ENCODE peak calls at places on chromosome 5, in nine cellular contexts. X is endothelial cell of umbilical vein, M is adipocyte, J is colonic mucosa, O is keratinocyte, N is DND-41, Y is K562, T is astrocyte, W is neural progenitor cell. P is an unnamed sample.

GRCh38 chr5:36965179-36965578 is 88.6 kb downstream of the NIPBL start:
- DNase-seq in T (no peak), W (no peak), X (no peak), N (no peak), J (no peak), Y (no peak), M (no peak), O (no peak), P (no peak)

GRCh38 chr5:179530069-179530998 is 20.0 kb upstream of the RUFY1 start:
- DNase-seq in N (peak), M (no peak), O (no peak), W (peak), Y (peak), T (peak), X (peak), J (peak), P (peak)

GRCh38 chr5:117748336-117748735 is 1173.7 kb upstream of the SEMA6A start:
- DNase-seq in W (no peak), O (no peak), J (no peak), M (no peak), T (no peak), Y (no peak), N (no peak), X (no peak), P (peak)

GRCh38 chr5:55934117-55934613 is 60.6 kb downstream of the IL6ST start:
- DNase-seq in J (no peak), N (no peak), M (no peak), O (no peak), Y (no peak), W (no peak), X (no peak), T (no peak), P (no peak)

GRCh38 chr5:92962752-92963151 is 618.3 kb downstream of the NR2F1-AS1 start:
- DNase-seq in X (no peak), J (no peak), N (no peak), W (no peak), O (no peak), Y (no peak), T (no peak), M (peak), P (no peak)

GRCh38 chr5:133343196-133343595 is 269.1 kb downstream of the FSTL4 start:
- DNase-seq in N (no peak), X (no peak), J (no peak), W (no peak), M (no peak), T (no peak), O (no peak), Y (no peak), P (no peak)

GRCh38 chr5:180119886-180120220 is 48.3 kb upstream of the RNF130 start:
- DNase-seq in M (no peak), Y (no peak), J (no peak), O (no peak), X (no peak), T (no peak), W (no peak), N (no peak), P (no peak)

GRCh38 chr5:9094582-9094981 is 451.3 kb downstream of the SEMA5A start:
- DNase-seq in O (no peak), W (no peak), X (no peak), T (peak), N (no peak), J (no peak), Y (no peak), M (peak), P (no peak)

GRCh38 chr5:139131062-139131856 is 66.9 kb downstream of the SIL1 start:
- DNase-seq in X (no peak), J (no peak), W (peak), N (no peak), T (peak), O (no peak), M (no peak), Y (no peak), P (peak)

GRCh38 chr5:10364186-10364689 is 10.7 kb downstream of the MARCHF6 start:
- DNase-seq in W (no peak), Y (peak), T (no peak), O (no peak), X (no peak), M (no peak), J (no peak), N (no peak), P (no peak)

GRCh38 chr5:81391-82021 is 10.5 kb upstream of the PLEKHG4B start:
- DNase-seq in O (no peak), Y (no peak), M (no peak), T (no peak), J (no peak), X (no peak), N (no peak), W (peak), P (no peak)

GRCh38 chr5:32711693-32712462 is 757 bp downstream of the NPR3 start:
- DNase-seq in M (peak), W (peak), N (no peak), T (peak), Y (no peak), X (peak), J (no peak), O (no peak), P (peak)

GRCh38 chr5:135678640-135679268 is 100.0 kb upstream of the CXCL14 start:
- DNase-seq in W (no peak), J (no peak), M (no peak), N (no peak), O (no peak), T (no peak), X (no peak), Y (no peak), P (no peak)

GRCh38 chr5:2399804-2400203 is 351.7 kb downstream of the IRX2 start:
- DNase-seq in W (no peak), M (no peak), J (no peak), T (no peak), N (no peak), O (no peak), X (no peak), Y (no peak), P (no peak)

GRCh38 chr5:138065102-138065501 is 18.7 kb upstream of the WNT8A start:
- DNase-seq in W (peak), X (no peak), J (no peak), N (peak), O (no peak), Y (peak), T (no peak), M (no peak), P (peak)

GRCh38 chr5:150391064-150391834 is 21.5 kb downstream of the CD74 start:
- DNase-seq in Y (no peak), T (no peak), J (no peak), N (no peak), M (no peak), X (no peak), W (no peak), O (no peak), P (no peak)

GRCh38 chr5:150386024-150386855 is 26.5 kb downstream of the CD74 start:
- DNase-seq in T (no peak), O (no peak), W (no peak), X (no peak), N (no peak), J (no peak), Y (no peak), M (no peak), P (no peak)

GRCh38 chr5:150394103-150394502 is 18.6 kb downstream of the CD74 start:
- DNase-seq in W (no peak), Y (no peak), X (peak), N (no peak), M (peak), J (no peak), O (no peak), T (no peak), P (no peak)

GRCh38 chr5:150392680-150393079 is 20.0 kb downstream of the CD74 start:
- DNase-seq in N (no peak), X (no peak), W (no peak), O (no peak), T (no peak), J (no peak), Y (no peak), M (no peak), P (no peak)

DNA sequence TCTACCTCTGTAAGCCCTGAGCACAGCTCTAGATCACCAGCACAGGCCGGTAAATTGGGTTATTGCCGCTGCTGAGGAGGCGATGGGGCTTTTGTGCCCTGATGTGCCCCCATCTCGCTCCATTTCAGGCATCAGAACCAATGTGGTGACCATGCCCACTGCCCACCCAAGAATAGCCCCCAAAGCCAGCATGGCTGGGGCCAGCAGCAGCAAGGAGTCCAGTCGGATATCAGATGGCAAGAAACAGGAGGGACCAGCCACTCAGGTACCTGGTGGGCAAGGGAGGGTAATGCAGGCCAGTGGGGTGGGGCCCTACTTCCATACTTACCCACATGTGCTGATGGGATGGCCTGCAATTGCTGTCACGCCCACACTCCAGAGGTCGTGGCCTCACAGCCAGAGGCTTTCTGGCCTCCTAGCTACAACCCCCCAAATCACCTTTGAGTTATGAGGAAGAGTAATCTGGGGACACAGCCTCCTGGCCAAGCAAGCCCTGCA is 22.9 kb downstream of the CD74 start:
- DNase-seq in W (no peak), N (no peak), O (no peak), J (no peak), Y (no peak), T (no peak), M (no peak), X (no peak), P (no peak)
- H3K9ac ChIP-seq in W (no peak), N (no peak), O (no peak), J (no peak), Y (no peak), T (no peak), M (no peak), X (no peak), P (no peak)

DNA sequence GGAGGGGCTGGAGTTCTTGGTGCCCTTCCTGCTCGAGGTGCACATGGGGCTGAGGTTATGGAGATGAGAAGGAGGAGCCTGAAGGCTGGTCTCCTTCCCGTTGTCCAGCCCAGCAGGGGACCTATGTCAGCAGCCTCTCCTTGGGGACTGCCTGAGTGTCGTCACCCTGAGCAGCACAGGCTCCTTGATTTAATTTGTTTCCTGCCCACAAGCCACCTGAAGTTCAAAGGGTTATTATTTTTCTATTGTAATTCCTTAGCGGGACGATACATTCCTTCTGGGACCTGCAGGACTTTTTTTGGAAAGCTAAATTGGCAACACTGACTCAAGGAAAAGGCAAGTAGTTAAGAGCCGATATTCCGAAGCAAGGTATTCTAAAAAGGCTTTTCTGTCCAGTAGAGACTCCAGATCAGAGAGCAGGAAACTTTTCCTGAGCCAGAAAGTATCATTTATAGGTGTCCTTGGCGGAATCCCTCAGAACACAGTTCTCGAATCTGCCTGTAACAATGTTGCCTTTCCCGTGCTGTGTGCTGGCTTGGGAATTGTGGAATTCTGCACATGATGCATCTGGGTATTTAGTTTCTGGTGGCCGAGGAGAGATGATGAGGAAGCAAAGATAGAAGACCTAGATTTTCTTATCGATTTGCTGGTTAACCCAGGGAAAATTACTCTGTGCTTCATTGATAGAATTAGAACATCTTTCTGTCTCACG is 55.4 kb downstream of the ARHGAP26 start:
- DNase-seq in T (no peak), N (no peak), X (no peak), J (no peak), O (no peak), M (no peak), W (peak), Y (no peak), P (peak)
- H3K9ac ChIP-seq in T (no peak), N (no peak), X (no peak), J (peak), O (no peak), M (peak), W (no peak), Y (no peak), P (no peak)

DNA sequence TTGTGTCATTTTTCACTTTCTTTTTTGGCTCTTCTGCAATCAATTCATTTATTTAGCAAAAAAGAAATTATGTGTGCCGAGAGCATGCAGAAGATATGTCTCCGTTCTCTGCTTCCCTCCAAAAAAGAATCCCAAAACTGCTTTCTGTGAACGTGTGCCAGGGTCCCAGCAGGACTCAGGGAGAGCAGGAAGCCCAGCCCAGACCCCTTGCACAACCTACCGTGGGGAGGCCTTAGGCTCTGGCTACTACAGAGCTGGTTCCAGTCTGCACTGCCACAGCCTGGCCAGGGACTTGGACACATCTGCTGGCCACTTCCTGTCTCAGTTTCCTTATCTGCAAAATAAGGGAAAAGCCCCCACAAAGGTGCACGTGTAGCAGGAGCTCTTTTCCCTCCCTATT is 2.4 kb downstream of the FGFR4 start:
- DNase-seq in T (no peak), M (no peak), Y (no peak), J (no peak), X (no peak), O (no peak), N (no peak), W (no peak), P (no peak)
- H3K9ac ChIP-seq in T (no peak), M (no peak), Y (no peak), J (peak), X (no peak), O (no peak), N (no peak), W (no peak), P (no peak)

DNA sequence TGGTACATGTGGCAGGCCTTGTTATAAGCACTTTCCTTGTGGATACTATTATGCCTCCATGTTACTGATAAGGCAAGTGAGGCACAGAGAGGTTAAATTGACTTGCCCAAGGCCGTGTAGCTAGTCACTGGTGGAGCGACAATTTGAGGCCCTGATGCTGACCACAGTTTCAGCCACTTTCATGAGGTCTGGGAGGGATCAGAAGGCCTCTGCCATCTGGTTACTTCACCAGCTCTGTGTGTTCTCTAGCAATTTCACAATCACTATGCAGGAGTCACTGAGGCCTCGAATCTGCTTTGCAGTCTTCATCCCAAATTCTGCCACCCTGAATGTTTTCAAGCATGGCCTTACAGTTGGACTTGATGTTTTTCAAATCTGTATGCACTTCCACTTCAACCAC is 9.1 kb downstream of the LRRC70 start:
- DNase-seq in J (no peak), T (no peak), X (no peak), Y (no peak), N (no peak), W (no peak), M (peak), O (no peak), P (no peak)
- H3K9ac ChIP-seq in J (no peak), T (no peak), X (no peak), Y (no peak), N (no peak), W (no peak), M (no peak), O (no peak), P (no peak)